ENCODE peak calls at places on chromosome 15, in four cellular contexts. U is HepG2, Q is GM12878, P is K562. L is an unnamed sample.

GRCh38 chr15:33119263-33119662 is 75.3 kb downstream of the FMN1 start:
- DNase-seq in Q (no peak), U (no peak), P (no peak), L (no peak)

GRCh38 chr15:34331809-34332208 is 5.8 kb downstream of the SLC12A6 start:
- DNase-seq in Q (no peak), U (no peak), P (peak; percentile 34), L (no peak)

GRCh38 chr15:99424978-99425665 is 140.7 kb upstream of the MEF2A start:
- DNase-seq in U (peak; percentile 54), P (no peak), Q (no peak), L (peak; percentile 64)

GRCh38 chr15:36507458-36507857 is 72.0 kb upstream of the CDIN1 start:
- DNase-seq in P (no peak), U (no peak), Q (no peak), L (no peak)

GRCh38 chr15:32956006-32956405 is 238.2 kb downstream of the GREM1 start:
- DNase-seq in U (peak; percentile 25), P (peak; percentile 31), Q (no peak), L (peak; percentile 40)

GRCh38 chr15:77030928-77031375 is 36.0 kb downstream of the PSTPIP1 start:
- DNase-seq in U (no peak), Q (no peak), P (no peak), L (peak; percentile 29)

GRCh38 chr15:46312133-46312740 is 677.4 kb downstream of the SQOR start:
- DNase-seq in P (peak; percentile 33), U (peak; percentile 51), Q (peak; percentile 11), L (peak; percentile 55)

GRCh38 chr15:72118400-72118978 is at the start of gene SENP8:
- DNase-seq in U (no peak), Q (no peak), P (peak; percentile 80), L (peak; percentile 80)

GRCh38 chr15:60905587-60905986 is 323.5 kb downstream of the RORA start:
- DNase-seq in P (no peak), Q (no peak), U (no peak), L (no peak)

GRCh38 chr15:36278219-36278618 is 301.2 kb upstream of the CDIN1 start:
- DNase-seq in U (no peak), P (no peak), Q (no peak), L (no peak)

GRCh38 chr15:48778338-48778730 is 32.5 kb downstream of the CEP152 start:
- DNase-seq in Q (no peak), P (no peak), U (no peak), L (no peak)

GRCh38 chr15:66702770-66703539 is 919 bp downstream of the SMAD6 start:
- DNase-seq in U (no peak), Q (no peak), P (no peak), L (peak; percentile 63)

GRCh38 chr15:96274698-96275097 is 55.8 kb upstream of the NR2F2 start:
- DNase-seq in U (no peak), P (no peak), Q (no peak), L (no peak)

GRCh38 chr15:83747050-83747717 is 93.3 kb downstream of the ADAMTSL3 start:
- DNase-seq in U (peak; percentile 2), Q (no peak), P (no peak), L (no peak)

GRCh38 chr15:92898988-92899909 is 875 bp upstream of the CHD2 start:
- DNase-seq in P (no peak), Q (no peak), U (no peak), L (no peak)

GRCh38 chr15:72271895-72272212 is 500 bp downstream of the PARP6 start:
- DNase-seq in U (no peak), P (peak; percentile 47), Q (no peak), L (no peak)

GRCh38 chr15:58734859-58735258 is 14.6 kb downstream of the ADAM10 start:
- DNase-seq in Q (no peak), P (no peak), U (no peak), L (no peak)
- H3K4me2 ChIP-seq in Q (no peak overlapping the region), P (no peak overlapping the region), U (no peak overlapping the region), L (no peak overlapping the region)

DNA sequence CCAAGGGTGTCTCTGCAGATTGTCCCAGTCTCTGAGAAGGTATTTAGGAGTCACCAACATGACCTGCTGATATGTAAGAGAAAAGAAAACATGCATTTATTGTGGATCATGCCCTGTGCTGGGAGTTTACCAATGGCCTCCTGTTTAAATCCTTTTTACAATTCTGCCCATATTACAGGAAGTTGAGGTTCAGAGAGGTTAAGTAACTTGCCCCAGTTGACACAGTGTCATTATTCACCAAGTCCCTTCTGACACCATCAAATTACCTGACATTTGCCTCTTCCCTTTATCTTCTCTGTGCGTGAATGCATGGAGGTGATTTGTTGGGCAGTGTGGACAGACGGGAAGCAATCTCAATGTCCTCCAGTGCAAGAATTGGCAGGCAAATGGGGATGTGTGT is 27.3 kb downstream of the ZNF710 start:
- DNase-seq in Q (no peak), P (no peak), U (no peak), L (no peak)
- TF ChIP-seq NFIC in Q (no peak), P (no peak), U (no peak), L (no peak)

DNA sequence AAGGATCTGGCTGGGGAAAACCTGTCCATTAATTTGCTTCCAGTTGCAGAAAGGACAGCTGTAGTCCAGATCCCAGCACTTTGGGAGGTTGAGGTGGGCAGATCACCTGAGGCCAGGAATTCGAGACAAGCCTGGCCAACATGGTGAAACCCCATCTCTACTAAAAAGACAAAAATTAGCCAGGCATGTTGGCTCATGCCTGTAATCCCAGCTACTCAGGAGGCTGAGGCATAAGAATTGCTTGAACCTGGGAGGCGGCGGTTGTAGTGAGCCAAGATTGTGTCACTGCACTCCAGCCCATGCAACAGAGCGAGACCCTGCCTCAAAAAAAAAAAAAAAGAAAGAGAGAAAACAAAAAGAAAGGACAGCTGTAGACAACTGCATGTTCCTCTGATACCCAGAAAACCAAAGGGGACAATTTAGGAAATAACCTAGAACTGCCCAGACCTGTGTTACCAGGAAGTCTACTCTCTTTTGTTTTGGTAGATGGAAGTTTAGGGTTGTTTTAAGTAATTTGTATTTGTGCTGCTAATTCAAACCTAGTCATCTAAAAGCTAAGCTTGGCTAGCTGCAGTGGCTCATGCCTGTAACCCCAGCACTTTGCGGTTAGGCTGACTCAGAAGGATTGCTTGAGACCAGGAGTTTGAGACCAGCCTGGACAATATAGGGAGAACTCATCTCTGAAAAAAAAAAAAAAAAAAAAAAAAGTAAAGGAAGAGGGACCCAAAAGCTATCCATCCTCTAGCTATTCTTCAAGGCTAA is 22.7 kb downstream of the EXD1 start:
- DNase-seq in Q (no peak), U (no peak), P (no peak), L (no peak)
- TF ChIP-seq YY1 in Q (no peak), U (no peak), P (no peak), L (no peak)

DNA sequence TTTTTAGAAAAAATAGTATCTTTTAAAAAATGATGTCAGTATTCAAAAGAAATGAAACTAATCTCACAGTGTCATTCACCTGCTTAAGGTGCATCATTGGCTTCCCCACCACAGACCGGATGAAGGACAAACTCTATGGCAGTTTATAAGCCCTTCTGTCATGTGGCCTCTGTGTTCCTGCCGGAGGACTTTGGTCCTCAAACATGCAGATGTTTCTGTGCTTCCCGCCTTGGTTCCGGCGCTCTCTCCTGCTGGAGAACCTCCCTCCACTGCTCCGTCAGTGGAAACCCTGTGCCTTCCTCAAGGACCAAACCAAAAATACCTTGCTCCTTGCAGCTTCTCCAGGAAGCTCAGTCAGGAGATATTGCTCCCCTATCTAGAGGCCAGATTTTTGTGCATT is 326.3 kb downstream of the UACA start:
- DNase-seq in U (peak; percentile 58), Q (no peak), P (no peak), L (no peak)
- H3K4me2 ChIP-seq in U (peak overlapping the region; percentile 57), Q (no peak overlapping the region), P (no peak overlapping the region), L (no peak overlapping the region)

GRCh38 chr15:41930867-41931222 is 37.0 kb upstream of the SPTBN5 start:
- DNase-seq in P (no peak), U (no peak), Q (no peak), L (no peak)
- TF ChIP-seq NFIC in P (no peak), U (no peak), Q (no peak), L (no peak)

GRCh38 chr15:75123395-75123794 is 78.3 kb upstream of the C15orf39 start:
- DNase-seq in Q (no peak), P (no peak), U (no peak), L (no peak)

GRCh38 chr15:75129788-75130187 is 71.9 kb upstream of the C15orf39 start:
- DNase-seq in Q (no peak), U (no peak), P (no peak), L (no peak)

GRCh38 chr15:75127186-75127585 is 74.5 kb upstream of the C15orf39 start:
- DNase-seq in Q (no peak), U (no peak), P (no peak), L (no peak)

GRCh38 chr15:75121547-75121946 is 80.1 kb upstream of the C15orf39 start:
- DNase-seq in U (no peak), P (no peak), Q (no peak), L (no peak)

DNA sequence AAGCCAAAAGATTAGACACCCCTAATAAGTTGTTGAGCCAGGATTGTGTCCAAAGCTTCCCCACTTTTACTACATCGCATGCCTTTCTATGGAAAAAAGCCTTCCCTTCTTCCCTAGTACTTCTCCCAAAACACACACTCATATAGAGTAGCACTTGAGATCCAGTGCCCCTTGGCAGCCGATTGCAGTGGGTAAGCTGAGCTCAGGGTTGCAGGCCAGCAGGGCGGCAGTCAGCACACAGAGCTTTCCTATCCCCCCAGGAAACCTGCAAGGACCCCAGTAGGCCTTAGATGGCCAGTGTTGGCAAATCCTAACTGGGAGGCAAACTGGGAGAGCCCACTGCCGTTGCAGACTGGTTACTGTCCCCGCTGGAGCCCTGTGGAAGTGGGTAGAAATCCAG is 75.7 kb upstream of the C15orf39 start:
- DNase-seq in P (no peak), U (no peak), Q (no peak), L (no peak)
- TF ChIP-seq YY1 in P (no peak), U (no peak), Q (no peak), L (no peak)

DNA sequence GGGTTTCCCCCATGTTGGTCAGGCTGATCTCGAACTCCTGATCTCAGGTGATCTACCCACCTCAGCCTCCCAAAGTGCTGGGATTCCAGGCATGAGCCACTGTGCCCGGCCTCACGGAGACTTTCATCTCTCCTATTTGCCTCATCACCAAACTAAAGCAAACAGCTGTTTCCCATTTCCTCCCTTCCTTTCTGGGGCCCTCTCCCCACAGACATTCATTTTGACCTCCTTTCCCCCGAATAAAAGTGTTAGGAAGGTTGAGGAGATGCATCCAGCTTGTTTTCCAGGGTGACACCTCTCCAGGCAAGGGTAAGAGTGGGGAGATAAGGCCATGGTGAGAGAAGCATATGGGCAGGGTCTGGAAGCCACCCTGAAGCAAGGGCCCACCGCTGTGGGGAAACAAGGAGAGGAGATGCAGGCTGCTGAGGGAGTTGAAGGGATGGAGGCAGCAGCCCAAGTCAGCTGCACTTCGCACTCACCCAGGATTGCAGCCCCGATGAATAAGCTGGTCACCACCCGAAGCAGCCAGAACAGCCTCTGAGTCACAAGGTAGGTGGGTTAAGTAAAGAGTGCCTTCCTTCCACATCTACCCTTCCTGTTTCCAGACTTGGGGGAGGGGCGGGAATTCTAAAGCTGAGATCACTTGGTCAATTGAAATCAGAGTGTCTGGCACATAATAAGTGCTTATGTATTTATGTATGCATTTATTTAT is 7.7 kb downstream of the DUOXA2 start:
- DNase-seq in U (peak; percentile 56), Q (no peak), P (no peak), L (no peak)
- H3K4me2 ChIP-seq in U (no peak overlapping the region), Q (no peak overlapping the region), P (no peak overlapping the region), L (peak overlapping the region; percentile 54)

GRCh38 chr15:98410328-98410727 is 238.0 kb upstream of the IGF1R start:
- DNase-seq in P (no peak), U (no peak), Q (no peak), L (no peak)

GRCh38 chr15:98416222-98416835 is 232.0 kb upstream of the IGF1R start:
- DNase-seq in P (no peak), U (no peak), Q (no peak), L (no peak)

GRCh38 chr15:98417346-98417745 is 231.0 kb upstream of the IGF1R start:
- DNase-seq in U (no peak), P (no peak), Q (no peak), L (no peak)

GRCh38 chr15:98412852-98413251 is 235.5 kb upstream of the IGF1R start:
- DNase-seq in Q (no peak), P (no peak), U (peak; percentile 3), L (no peak)

GRCh38 chr15:98413973-98414546 is 234.3 kb upstream of the IGF1R start:
- DNase-seq in P (no peak), Q (no peak), U (no peak), L (no peak)
- TF ChIP-seq NFIC in P (no peak), Q (no peak), U (no peak), L (no peak)

L was measured in SK-N-SH.